ENCODE peak calls at places on chromosomes 12 and 14, in five cellular contexts. N is GM23338, B is AG10803, T is neural progenitor cell, H is NB4. P is an unnamed sample.

GRCh38 chr14:39956372-39956771 is 524.1 kb upstream of the FBXO33 start:
- DNase-seq in N (peak), B (no peak), T (no peak), H (peak), P (peak)

GRCh38 chr12:57623811-57624390 is 9.1 kb downstream of the B4GALNT1 start:
- DNase-seq in N (no peak), B (no peak), T (no peak), H (no peak), P (no peak)

GRCh38 chr14:104224516-104225281 is 86.3 kb downstream of the KIF26A start:
- DNase-seq in N (peak), B (no peak), T (peak), H (peak), P (peak)

GRCh38 chr12:71556881-71557280 is 106.8 kb downstream of the ZFC3H1 start:
- DNase-seq in N (peak), B (peak), T (peak), H (no peak), P (no peak)

GRCh38 chr14:75294649-75295033 is 16.0 kb downstream of the FOS start:
- DNase-seq in N (peak), B (no peak), T (peak), H (no peak), P (no peak)

GRCh38 chr12:112616469-112617190 is 174.9 kb upstream of the RPH3A start:
- DNase-seq in N (peak), B (no peak), T (peak), H (no peak), P (no peak)

GRCh38 chr14:100531591-100532121 is 55.6 kb downstream of the BEGAIN start:
- DNase-seq in N (no peak), B (no peak), T (no peak), H (no peak), P (no peak)

GRCh38 chr12:75011120-75011519 is 198.5 kb downstream of the KCNC2 start:
- DNase-seq in N (no peak), B (no peak), T (no peak), H (peak), P (no peak)

GRCh38 chr14:89292579-89293348 is 124.3 kb downstream of the FOXN3 start:
- DNase-seq in N (no peak), B (no peak), T (no peak), H (peak), P (no peak)

GRCh38 chr12:109609256-109609821 is 35.7 kb downstream of the MVK start:
- DNase-seq in N (no peak), B (no peak), T (no peak), H (no peak), P (no peak)

GRCh38 chr12:15818418-15818817 is 29.2 kb upstream of the EPS8 start:
- DNase-seq in N (no peak), B (no peak), T (no peak), H (no peak), P (no peak)

GRCh38 chr14:72965249-72965648 is 39.0 kb downstream of the DCAF4 start:
- DNase-seq in N (no peak), B (peak), T (no peak), H (peak), P (no peak)

GRCh38 chr14:97185186-97185585 is 388.0 kb downstream of the VRK1 start:
- DNase-seq in N (peak), B (peak), T (peak), H (peak), P (peak)
- TF ChIP-seq CTCF in N (peak), B (peak), T (peak), H (peak), P (peak)

GRCh38 chr12:131896811-131897270 is 2.4 kb downstream of the ULK1 start:
- DNase-seq in N (no peak), B (no peak), T (no peak), H (no peak), P (no peak)
- H3K4me3 ChIP-seq in N (peak), B (peak), T (peak), H (no peak), P (no peak)

DNA sequence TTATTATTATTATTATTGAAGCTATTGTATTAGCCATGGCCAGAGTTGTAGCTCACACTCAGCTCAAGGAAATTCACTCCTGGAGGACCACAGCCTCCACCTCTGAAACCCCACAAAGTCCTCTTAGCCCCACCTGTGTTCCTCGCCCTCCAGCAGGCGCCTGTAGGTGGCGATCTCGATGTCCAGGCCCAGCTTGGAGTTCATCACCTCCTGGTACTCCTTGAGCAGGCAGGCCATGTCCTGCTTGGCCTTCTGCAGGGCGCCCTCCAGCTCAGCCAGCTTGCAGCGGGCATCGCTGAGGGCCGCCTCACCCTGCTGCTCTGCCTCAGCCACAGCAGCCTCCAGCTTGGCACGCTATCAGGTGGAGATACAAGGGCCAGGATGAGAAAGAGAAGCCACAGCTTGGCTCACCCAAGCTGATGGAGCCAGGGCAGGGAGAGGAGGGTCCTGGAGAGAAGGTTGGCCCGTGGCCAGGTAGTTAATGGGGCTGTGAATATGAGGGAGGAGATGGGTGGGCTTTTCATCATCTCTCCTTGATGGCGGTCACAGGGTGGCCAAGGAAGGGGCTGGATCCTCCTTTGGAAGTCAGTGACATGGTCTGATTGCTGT is 5.1 kb downstream of the KRT85 start:
- DNase-seq in N (peak), B (no peak), T (no peak), H (peak), P (peak)
- TF ChIP-seq CTCF in N (peak), B (no peak), T (peak), H (peak), P (peak)

GRCh38 chr14:99258341-99258781 is 13.6 kb downstream of the BCL11B start:
- DNase-seq in N (peak), B (no peak), T (no peak), H (no peak), P (no peak)

GRCh38 chr14:99258884-99259283 is 13.1 kb downstream of the BCL11B start:
- DNase-seq in N (no peak), B (no peak), T (no peak), H (no peak), P (no peak)

GRCh38 chr14:99260652-99261551 is 11.1 kb downstream of the BCL11B start:
- DNase-seq in N (no peak), B (no peak), T (peak), H (no peak), P (no peak)

GRCh38 chr14:99260116-99260515 is 11.9 kb downstream of the BCL11B start:
- DNase-seq in N (no peak), B (no peak), T (no peak), H (no peak), P (no peak)

GRCh38 chr14:99259327-99259726 is 12.7 kb downstream of the BCL11B start:
- DNase-seq in N (no peak), B (no peak), T (no peak), H (no peak), P (no peak)
- H3K4me3 ChIP-seq in N (no peak), B (peak), T (no peak), H (no peak), P (no peak)

DNA sequence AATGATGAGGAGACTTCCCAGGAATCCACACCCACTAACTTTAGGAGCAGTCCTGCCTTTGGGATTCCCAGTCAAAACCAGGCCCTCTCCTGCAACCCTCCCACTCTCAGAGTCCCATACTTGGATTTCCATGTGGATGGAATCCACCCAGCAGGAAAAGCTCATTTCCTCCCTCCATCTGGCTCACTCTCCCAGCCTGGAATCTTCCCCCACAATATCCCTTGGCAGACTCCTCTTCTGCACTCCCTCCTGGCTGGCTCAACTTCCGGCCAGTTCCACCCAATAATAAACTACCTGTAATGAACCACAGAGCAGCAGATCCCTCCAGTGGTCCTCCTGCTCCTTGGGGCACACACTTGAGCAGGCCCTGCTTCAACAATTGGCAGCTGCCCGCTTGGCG is 102.8 kb upstream of the EGLN3 start:
- DNase-seq in N (no peak), B (peak), T (no peak), H (no peak), P (no peak)
- TF ChIP-seq CTCF in N (no peak), B (no peak), T (no peak), H (no peak), P (no peak)

P was measured in GM12865.